ENCODE peak calls at places on chromosome 17, in five cellular contexts. C is HCT116, U is SK-N-SH, R is GM23248, I is hepatocyte. V is an unnamed sample.

GRCh38 chr17:62859146-62859545 is 51.0 kb upstream of the MARCHF10 start:
- DNase-seq in R (peak; percentile 77), U (no peak), C (no peak), I (no peak), V (no peak)

GRCh38 chr17:2595736-2596135 is 2.3 kb downstream of the PAFAH1B1 start:
- DNase-seq in C (no peak), R (peak; percentile 58), I (no peak), U (no peak), V (no peak)

GRCh38 chr17:62565817-62566216 is 61.7 kb upstream of the MRC2 start:
- DNase-seq in C (no peak), U (no peak), R (peak; percentile 91), I (no peak), V (no peak)

GRCh38 chr17:42016411-42016831 is 818 bp downstream of the DNAJC7 start:
- DNase-seq in C (no peak), U (peak; percentile 34), R (peak; percentile 70), I (peak; percentile 36), V (peak; percentile 17)

GRCh38 chr17:59618894-59619312 is 792 bp upstream of the CLTC start:
- DNase-seq in C (no peak), I (peak; percentile 96), R (no peak), U (peak; percentile 87), V (peak; percentile 95)

GRCh38 chr17:42980766-42981397 is 517 bp downstream of the RUNDC1 start:
- DNase-seq in R (peak; percentile 87), C (peak; percentile 31), U (peak; percentile 65), I (peak; percentile 82), V (peak; percentile 78)

GRCh38 chr17:39981207-39982068 is 831 bp downstream of the PSMD3 start:
- DNase-seq in U (peak; percentile 55), I (peak; percentile 43), C (no peak), R (peak; percentile 31), V (peak; percentile 8)

GRCh38 chr17:19317359-19318095 is 45.0 kb downstream of the B9D1 start:
- DNase-seq in U (no peak), R (peak; percentile 37), I (peak; percentile 91), C (peak; percentile 57), V (peak; percentile 87)

GRCh38 chr17:64223283-64223682 is 39.8 kb downstream of the TEX2 start:
- DNase-seq in C (no peak), R (no peak), U (no peak), I (no peak), V (no peak)

GRCh38 chr17:72219136-72219823 is 98.5 kb downstream of the SOX9 start:
- DNase-seq in C (no peak), I (peak; percentile 36), U (peak; percentile 67), R (peak; percentile 17), V (peak; percentile 91)

GRCh38 chr17:29873476-29873875 is 56.6 kb downstream of the SSH2 start:
- DNase-seq in I (no peak), C (no peak), R (no peak), U (no peak), V (no peak)

GRCh38 chr17:77423589-77424451 is 283.1 kb downstream of the SEC14L1 start:
- DNase-seq in I (peak; percentile 78), U (peak; percentile 73), R (peak; percentile 97), C (no peak), V (no peak)

GRCh38 chr17:381941-382643 is 29.5 kb upstream of the RPH3AL start:
- DNase-seq in C (no peak), R (no peak), U (no peak), I (no peak), V (no peak)

GRCh38 chr17:61048398-61049106 is 351.1 kb upstream of the TBX2 start:
- DNase-seq in I (no peak), C (no peak), R (no peak), U (no peak), V (no peak)

GRCh38 chr17:15377608-15378007 is 36.2 kb upstream of the TEKT3 start:
- DNase-seq in I (peak; percentile 55), R (peak; percentile 38), C (peak; percentile 10), U (no peak), V (peak; percentile 47)

GRCh38 chr17:74715144-74715543 is 2.4 kb upstream of the CD300LF start:
- DNase-seq in C (no peak), I (peak; percentile 72), U (no peak), R (no peak), V (no peak)

GRCh38 chr17:45127583-45128300 is 4.6 kb downstream of the PLCD3 start:
- DNase-seq in I (peak; percentile 83), U (no peak), C (no peak), R (peak; percentile 57), V (peak; percentile 51)

GRCh38 chr17:81345211-81346089 is 49.8 kb upstream of the BAHCC1 start:
- DNase-seq in C (no peak), R (peak; percentile 98), U (peak; percentile 64), I (peak; percentile 89), V (peak; percentile 92)

GRCh38 chr17:6480325-6480675 is 36.0 kb downstream of the PIMREG start:
- DNase-seq in C (no peak), U (no peak), I (no peak), R (no peak), V (peak; percentile 37)

GRCh38 chr17:15340966-15341365 is 431 bp downstream of the TEKT3 start:
- DNase-seq in R (no peak), I (no peak), U (peak; percentile 41), C (no peak), V (peak; percentile 40)

GRCh38 chr17:44004761-44005526 is 522 bp downstream of the NAGS start:
- DNase-seq in I (peak; percentile 51), U (peak; percentile 58), R (peak; percentile 45), C (no peak), V (peak; percentile 58)

GRCh38 chr17:55576237-55576998 is 65.2 kb upstream of the SMIM36 start:
- DNase-seq in C (peak; percentile 15), U (no peak), R (peak; percentile 92), I (peak; percentile 18), V (no peak)

GRCh38 chr17:39181303-39181702 is 15.3 kb upstream of the ARL5C start:
- DNase-seq in I (no peak), C (no peak), U (no peak), R (no peak), V (no peak)

DNA sequence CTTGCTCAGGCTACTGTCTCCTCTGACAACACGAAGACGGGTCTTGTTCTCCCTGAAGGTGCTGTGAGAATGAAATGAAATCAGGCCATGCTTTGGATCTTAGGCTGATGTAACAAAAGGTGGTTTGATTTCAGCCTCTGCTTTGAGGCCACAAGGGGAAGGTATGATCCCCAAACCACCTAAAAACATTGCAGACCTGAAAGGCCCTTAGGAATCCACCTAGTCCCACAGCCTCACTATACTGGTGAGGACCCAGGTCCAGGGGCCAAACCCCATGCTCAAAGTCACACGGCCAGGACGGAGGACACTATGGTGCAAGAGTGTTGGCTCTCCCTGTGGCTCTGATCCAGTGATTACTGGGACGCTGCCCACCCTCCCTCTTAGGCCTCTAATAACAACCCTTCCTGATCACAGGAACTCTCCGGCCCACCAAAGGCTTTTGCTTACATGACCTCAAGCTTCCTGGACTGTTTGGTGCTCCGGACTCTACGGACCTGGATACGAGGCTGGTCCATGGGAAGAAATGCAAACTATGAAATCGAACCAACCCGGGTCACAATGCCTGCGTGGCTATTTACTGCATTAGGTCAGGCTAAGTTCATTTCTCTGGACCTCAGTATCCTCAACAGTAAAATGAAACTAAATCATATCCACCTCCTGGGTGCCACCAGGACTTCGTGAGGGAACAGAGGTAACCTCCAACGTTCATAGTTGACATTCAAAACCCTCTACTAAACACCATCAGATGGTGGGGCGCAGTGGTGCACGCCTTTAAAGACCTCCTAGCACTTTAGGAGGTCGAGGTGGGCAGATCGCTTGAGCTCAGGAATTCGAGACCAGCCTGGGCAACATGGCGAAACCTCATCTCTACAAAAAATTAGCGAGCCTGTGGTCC is 1.5 kb downstream of the TRIM25 start:
- DNase-seq in R (peak; percentile 66), C (no peak), I (no peak), U (no peak), V (no peak)
- TF ChIP-seq EZH2phosphoT487 in R (no peak), C (no peak), I (no peak), U (no peak), V (no peak)

GRCh38 chr17:7591596-7591995 is 1.7 kb upstream of the SOX15 start:
- DNase-seq in I (no peak), C (no peak), U (no peak), R (no peak), V (no peak)
- TF ChIP-seq EZH2phosphoT487 in I (no peak), C (no peak), U (no peak), R (no peak), V (no peak)

GRCh38 chr17:4209611-4210010 is 54.2 kb downstream of the ANKFY1 start:
- DNase-seq in C (no peak), I (no peak), R (no peak), U (no peak), V (no peak)

GRCh38 chr17:4204676-4205075 is 59.1 kb downstream of the ANKFY1 start:
- DNase-seq in R (peak; percentile 99), I (peak; percentile 64), C (no peak), U (no peak), V (no peak)

GRCh38 chr17:4205917-4206316 is 57.9 kb downstream of the ANKFY1 start:
- DNase-seq in U (no peak), I (no peak), R (no peak), C (no peak), V (no peak)

GRCh38 chr17:4206945-4207344 is 56.8 kb downstream of the ANKFY1 start:
- DNase-seq in C (no peak), I (no peak), R (no peak), U (no peak), V (no peak)

DNA sequence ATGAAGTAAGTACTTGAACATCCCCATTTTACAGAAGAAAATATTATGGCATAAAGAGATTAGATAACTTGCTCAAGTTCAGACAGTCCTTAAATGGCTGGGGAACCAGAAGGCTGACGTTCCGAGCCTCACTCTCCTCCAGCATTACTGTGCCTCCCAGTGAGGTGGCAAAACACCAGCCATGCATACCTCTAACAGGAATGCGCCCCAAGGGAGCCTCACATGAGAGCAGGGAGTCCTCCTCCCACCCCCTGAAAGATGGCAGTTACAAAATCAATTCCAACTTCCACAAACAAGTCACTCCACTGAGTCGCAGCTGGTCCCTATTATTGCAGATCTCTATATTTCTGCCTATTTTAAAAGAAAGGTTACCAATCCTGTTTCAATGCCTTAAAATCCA is 55.6 kb downstream of the ANKFY1 start:
- DNase-seq in U (no peak), C (no peak), I (no peak), R (peak; percentile 85), V (no peak)
- TF ChIP-seq EZH2phosphoT487 in U (no peak), C (no peak), I (no peak), R (no peak), V (no peak)

DNA sequence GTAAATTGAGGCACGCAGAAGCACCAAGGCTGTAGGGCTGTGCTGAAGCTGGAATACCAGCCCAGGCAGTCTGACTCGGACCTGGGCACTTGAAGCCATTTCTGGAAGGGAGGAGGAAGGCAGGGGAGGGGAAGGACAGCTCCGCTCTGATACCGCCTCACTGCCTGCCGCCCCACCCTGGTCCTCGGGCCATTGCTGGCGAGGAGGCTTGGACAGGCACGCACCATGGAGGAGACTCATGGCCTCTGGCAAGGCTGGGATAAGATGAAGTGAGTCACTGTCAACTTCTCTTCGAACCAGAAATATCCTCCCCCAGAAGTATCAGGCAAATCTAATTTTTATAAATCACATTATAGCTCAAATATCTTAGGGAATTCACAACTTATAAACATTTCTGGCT is 81.3 kb downstream of the SDK2 start:
- DNase-seq in I (no peak), U (no peak), C (no peak), R (peak; percentile 51), V (no peak)
- TF ChIP-seq EZH2phosphoT487 in I (no peak), U (no peak), C (no peak), R (no peak), V (no peak)

GRCh38 chr17:22145605-22146178 is 453.4 kb downstream of the KCNJ18 start:
- DNase-seq in C (no peak), I (no peak), U (no peak), R (no peak), V (no peak)
- TF ChIP-seq EZH2phosphoT487 in C (no peak), I (no peak), U (no peak), R (no peak), V (no peak)